ENCODE peak calls at places on chromosomes 11 and 22, in ten cellular contexts. V is transverse colon, Y is fibroblast of mammary gland, R is psoas muscle, L is HFF-Myc, O is fibroblast of lung, P is PC-9, F is epithelial cell of esophagus, Z is adrenal gland, E is neural crest cell. X is an unnamed sample.

GRCh38 chr11:95231881-95232605 is 1.0 kb upstream of the SESN3 start:
- DNase-seq in V (peak), Y (peak), R (peak), L (no peak), O (peak), P (no peak), F (peak), Z (peak), E (peak), X (peak)

GRCh38 chr11:119100246-119100959 is 1.2 kb downstream of the DPAGT1 start:
- DNase-seq in V (no peak), Y (peak), R (no peak), L (no peak), O (peak), P (peak), F (peak), Z (no peak), E (no peak), X (peak)

GRCh38 chr11:629237-629583 is 2.2 kb upstream of the SCT start:
- DNase-seq in V (no peak), Y (no peak), R (no peak), L (no peak), O (no peak), P (no peak), F (no peak), Z (no peak), E (no peak), X (no peak)

GRCh38 chr11:72190581-72191205 is 1.2 kb upstream of the FOLR1 start:
- DNase-seq in V (no peak), Y (no peak), R (no peak), L (no peak), O (no peak), P (no peak), F (no peak), Z (no peak), E (no peak), X (no peak)

GRCh38 chr11:27150098-27150497 is 109.5 kb downstream of the BBOX1 start:
- DNase-seq in V (no peak), Y (no peak), R (no peak), L (no peak), O (no peak), P (no peak), F (no peak), Z (no peak), E (no peak), X (no peak)

GRCh38 chr11:31768744-31769143 is 42.4 kb downstream of the PAX6 start:
- DNase-seq in V (no peak), Y (no peak), R (no peak), L (no peak), O (no peak), P (no peak), F (no peak), Z (no peak), E (no peak), X (no peak)

GRCh38 chr22:36331912-36332622 is 55.7 kb downstream of the MYH9 start:
- DNase-seq in V (peak), Y (peak), R (peak), L (peak), O (peak), P (peak), F (no peak), Z (peak), E (no peak), X (peak)

GRCh38 chr11:111624602-111625001 is 22.4 kb downstream of the SIK2 start:
- DNase-seq in V (no peak), Y (no peak), R (no peak), L (no peak), O (peak), P (peak), F (no peak), Z (no peak), E (no peak), X (peak)

GRCh38 chr11:108697872-108698473 is 33.1 kb downstream of the DDX10 start:
- DNase-seq in V (peak), Y (peak), R (peak), L (peak), O (peak), P (no peak), F (peak), Z (peak), E (peak), X (peak)

GRCh38 chr22:39663751-39664150 is 93.2 kb downstream of the CACNA1I start:
- DNase-seq in V (peak), Y (no peak), R (no peak), L (no peak), O (no peak), P (peak), F (no peak), Z (no peak), E (no peak), X (no peak)

GRCh38 chr22:48118654-48119053 is 1356.2 kb downstream of the TBC1D22A start:
- DNase-seq in V (no peak), Y (no peak), R (no peak), L (no peak), O (no peak), P (no peak), F (no peak), Z (no peak), E (no peak), X (no peak)

GRCh38 chr11:70050243-70050642 is 27.9 kb upstream of the ANO1 start:
- DNase-seq in V (no peak), Y (no peak), R (no peak), L (no peak), O (no peak), P (no peak), F (no peak), Z (no peak), E (no peak), X (no peak)

GRCh38 chr11:67631427-67631826 is 1.7 kb upstream of the NUDT8 start:
- DNase-seq in V (peak), Y (no peak), R (no peak), L (no peak), O (no peak), P (no peak), F (no peak), Z (no peak), E (no peak), X (no peak)

GRCh38 chr11:82889133-82890001 is 10.9 kb downstream of the PRCP start:
- DNase-seq in V (no peak), Y (peak), R (no peak), L (no peak), O (no peak), P (peak), F (no peak), Z (no peak), E (no peak), X (no peak)

GRCh38 chr11:22521226-22521625 is 104.4 kb downstream of the FANCF start:
- DNase-seq in V (no peak), Y (peak), R (no peak), L (peak), O (peak), P (no peak), F (peak), Z (no peak), E (no peak), X (peak)

GRCh38 chr11:18321622-18321990 is 334 bp downstream of the HPS5 start:
- DNase-seq in V (no peak), Y (no peak), R (no peak), L (no peak), O (no peak), P (no peak), F (no peak), Z (no peak), E (no peak), X (no peak)

GRCh38 chr11:64472593-64473455 is 113.9 kb downstream of the RPS6KA4 start:
- DNase-seq in V (no peak), Y (peak), R (no peak), L (no peak), O (no peak), P (no peak), F (no peak), Z (no peak), E (no peak), X (no peak)

GRCh38 chr11:105372214-105372613 is 232.6 kb upstream of the CARD18 start:
- DNase-seq in V (no peak), Y (no peak), R (no peak), L (no peak), O (no peak), P (no peak), F (peak), Z (no peak), E (no peak), X (no peak)

GRCh38 chr22:30424471-30425326 is 869 bp upstream of the MTFP1 start:
- DNase-seq in V (peak), Y (peak), R (no peak), L (no peak), O (no peak), P (no peak), F (peak), Z (no peak), E (peak), X (no peak)

GRCh38 chr11:102446606-102447005 is 6.0 kb downstream of the TMEM123 start:
- DNase-seq in V (no peak), Y (peak), R (no peak), L (no peak), O (peak), P (no peak), F (peak), Z (no peak), E (no peak), X (peak)

GRCh38 chr11:44285756-44286155 is 24.2 kb downstream of the ALX4 start:
- DNase-seq in V (no peak), Y (no peak), R (no peak), L (no peak), O (no peak), P (no peak), F (no peak), Z (no peak), E (no peak), X (no peak)

GRCh38 chr11:67285541-67286498 is 3.3 kb upstream of the ANKRD13D start:
- DNase-seq in V (no peak), Y (no peak), R (peak), L (no peak), O (no peak), P (no peak), F (no peak), Z (no peak), E (no peak), X (no peak)

GRCh38 chr22:48209473-48210271 is 1447.2 kb downstream of the TBC1D22A start:
- DNase-seq in V (no peak), Y (no peak), R (no peak), L (no peak), O (no peak), P (no peak), F (no peak), Z (no peak), E (no peak), X (no peak)

GRCh38 chr11:36501236-36501635 is 8.8 kb downstream of the TRAF6 start:
- DNase-seq in V (no peak), Y (no peak), R (no peak), L (no peak), O (no peak), P (no peak), F (no peak), Z (no peak), E (no peak), X (no peak)

GRCh38 chr11:128619540-128620305 is 32.4 kb upstream of the ETS1 start:
- DNase-seq in V (no peak), Y (no peak), R (no peak), L (no peak), O (no peak), P (no peak), F (no peak), Z (no peak), E (no peak), X (no peak)

GRCh38 chr11:64590763-64591221 is at the start of gene SLC22A12:
- DNase-seq in V (no peak), Y (no peak), R (no peak), L (no peak), O (no peak), P (no peak), F (no peak), Z (no peak), E (no peak), X (no peak)

GRCh38 chr22:20015971-20016733 is 471 bp downstream of the ARVCF start:
- DNase-seq in V (peak), Y (no peak), R (no peak), L (no peak), O (no peak), P (no peak), F (no peak), Z (no peak), E (peak), X (no peak)

GRCh38 chr11:113896156-113896879 is 8.3 kb upstream of the HTR3B start:
- DNase-seq in V (peak), Y (peak), R (no peak), L (no peak), O (peak), P (no peak), F (peak), Z (peak), E (peak), X (peak)

GRCh38 chr11:115759622-115760527 is 255.7 kb upstream of the CADM1 start:
- DNase-seq in V (peak), Y (no peak), R (peak), L (no peak), O (peak), P (no peak), F (no peak), Z (peak), E (peak), X (no peak)

GRCh38 chr11:95577716-95578460 is 211.7 kb downstream of the FAM76B start:
- DNase-seq in V (no peak), Y (peak), R (no peak), L (peak), O (peak), P (peak), F (peak), Z (no peak), E (no peak), X (peak)

GRCh38 chr11:132943325-132943736 is 589.0 kb downstream of the OPCML start:
- DNase-seq in V (no peak), Y (no peak), R (no peak), L (no peak), O (peak), P (no peak), F (no peak), Z (no peak), E (peak), X (peak)

GRCh38 chr11:44305643-44306468 is 4.1 kb downstream of the ALX4 start:
- DNase-seq in V (peak), Y (no peak), R (no peak), L (no peak), O (no peak), P (no peak), F (no peak), Z (no peak), E (no peak), X (no peak)

GRCh38 chr11:76212086-76213035 is 6.1 kb upstream of the WNT11 start:
- DNase-seq in V (no peak), Y (no peak), R (peak), L (no peak), O (no peak), P (no peak), F (no peak), Z (no peak), E (no peak), X (no peak)
- TF ChIP-seq CTCF in V (no peak), Y (no peak), R (no peak), L (no peak), O (no peak), P (no peak), F (no peak), Z (no peak), E (no peak), X (no peak)

DNA sequence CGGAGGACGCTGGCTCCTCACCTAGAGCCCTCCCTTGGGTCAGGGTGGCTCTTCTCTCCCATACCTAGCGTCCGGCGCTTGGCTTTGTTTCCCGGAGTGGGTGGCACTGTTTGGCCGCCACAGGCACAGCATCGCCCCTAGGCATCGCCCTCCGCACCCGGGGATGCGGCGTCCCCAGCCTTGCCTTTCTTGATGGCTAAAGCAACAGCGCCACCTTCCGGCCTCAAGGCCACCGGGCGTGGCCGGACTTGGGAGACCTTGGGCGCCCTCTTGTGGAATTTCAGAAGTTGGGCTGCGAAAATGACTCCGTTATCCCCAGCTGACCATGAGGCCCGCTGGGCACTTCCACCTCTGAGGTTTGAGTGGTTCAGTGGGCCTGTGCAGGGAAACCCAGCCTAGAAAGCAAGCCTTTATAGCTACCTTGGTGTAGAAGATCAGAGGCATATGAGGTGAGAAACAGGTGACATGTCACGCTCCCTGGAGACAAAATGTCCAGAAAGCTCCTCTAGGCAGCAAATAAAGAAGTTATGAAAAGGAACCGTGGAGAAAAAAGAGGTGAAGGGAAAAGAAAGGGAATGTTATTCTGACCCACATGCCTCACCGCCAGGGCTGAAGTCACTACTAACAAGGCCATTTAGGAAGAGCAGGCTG is 54.3 kb downstream of the SNX19 start:
- DNase-seq in V (peak), Y (peak), R (peak), L (peak), O (peak), P (peak), F (peak), Z (peak), E (peak), X (peak)
- TF ChIP-seq CTCF in V (peak), Y (peak), R (peak), L (peak), O (peak), P (peak), F (peak), Z (peak), E (peak), X (peak)

GRCh38 chr11:3825473-3826154 is 15.1 kb downstream of the RHOG start:
- DNase-seq in V (no peak), Y (no peak), R (no peak), L (no peak), O (no peak), P (no peak), F (no peak), Z (no peak), E (no peak), X (no peak)

GRCh38 chr11:3823762-3824506 is 15.6 kb downstream of the PGAP2 start:
- DNase-seq in V (no peak), Y (no peak), R (no peak), L (no peak), O (no peak), P (no peak), F (no peak), Z (no peak), E (no peak), X (no peak)

GRCh38 chr11:3823303-3823702 is 14.9 kb downstream of the PGAP2 start:
- DNase-seq in V (no peak), Y (peak), R (no peak), L (peak), O (peak), P (no peak), F (peak), Z (peak), E (no peak), X (peak)

GRCh38 chr11:3826721-3827120 is 14.0 kb downstream of the RHOG start:
- DNase-seq in V (no peak), Y (no peak), R (no peak), L (no peak), O (no peak), P (no peak), F (no peak), Z (no peak), E (no peak), X (no peak)

GRCh38 chr11:3824714-3825472 is 15.9 kb downstream of the RHOG start:
- DNase-seq in V (peak), Y (peak), R (peak), L (no peak), O (no peak), P (no peak), F (peak), Z (no peak), E (peak), X (no peak)
- TF ChIP-seq CTCF in V (peak), Y (peak), R (peak), L (peak), O (peak), P (peak), F (peak), Z (peak), E (peak), X (peak)

DNA sequence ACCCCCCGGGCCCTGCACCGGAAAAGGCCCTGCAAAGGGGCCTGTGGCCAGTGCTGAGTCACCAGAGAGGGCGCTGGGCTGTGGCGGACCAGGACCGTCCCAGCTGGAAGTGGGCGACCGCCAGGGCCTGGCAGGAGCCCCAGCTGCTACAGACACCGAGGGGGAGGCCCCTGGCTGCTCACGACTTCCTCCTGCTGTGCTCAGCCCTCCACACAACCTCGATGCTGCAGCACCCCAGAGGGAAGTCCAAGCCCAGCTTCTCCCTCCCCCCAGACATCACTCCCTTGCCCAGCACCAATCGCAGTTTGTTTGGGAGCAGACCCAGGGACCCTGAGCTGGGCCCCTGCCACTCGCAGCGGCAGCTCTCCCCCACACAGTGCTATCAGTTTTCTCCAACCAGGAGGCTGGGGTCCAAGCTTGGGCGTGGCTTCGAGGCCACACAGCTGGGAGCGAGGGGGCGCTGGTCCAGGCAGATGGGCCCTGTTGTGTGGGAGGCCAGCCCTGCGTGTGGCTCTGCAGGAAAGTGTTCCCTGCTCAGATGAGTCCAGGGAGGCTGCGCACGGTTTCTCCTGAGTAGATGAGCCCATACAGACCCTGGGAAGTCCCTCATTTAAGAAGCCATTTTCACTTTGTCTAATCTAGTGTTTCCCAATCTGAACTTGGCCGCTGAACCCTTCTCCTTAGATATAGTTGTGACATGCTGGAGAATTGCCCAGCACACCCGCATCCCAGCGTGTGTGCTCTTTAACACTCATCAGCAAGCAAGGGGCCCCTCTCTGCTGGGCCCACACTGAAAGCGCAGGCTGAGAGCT is 5.6 kb upstream of the SH3BP1 start:
- DNase-seq in V (peak), Y (peak), R (peak), L (peak), O (peak), P (no peak), F (no peak), Z (peak), E (peak), X (peak)
- TF ChIP-seq CTCF in V (no peak), Y (peak), R (no peak), L (peak), O (no peak), P (no peak), F (no peak), Z (no peak), E (no peak), X (peak)

DNA sequence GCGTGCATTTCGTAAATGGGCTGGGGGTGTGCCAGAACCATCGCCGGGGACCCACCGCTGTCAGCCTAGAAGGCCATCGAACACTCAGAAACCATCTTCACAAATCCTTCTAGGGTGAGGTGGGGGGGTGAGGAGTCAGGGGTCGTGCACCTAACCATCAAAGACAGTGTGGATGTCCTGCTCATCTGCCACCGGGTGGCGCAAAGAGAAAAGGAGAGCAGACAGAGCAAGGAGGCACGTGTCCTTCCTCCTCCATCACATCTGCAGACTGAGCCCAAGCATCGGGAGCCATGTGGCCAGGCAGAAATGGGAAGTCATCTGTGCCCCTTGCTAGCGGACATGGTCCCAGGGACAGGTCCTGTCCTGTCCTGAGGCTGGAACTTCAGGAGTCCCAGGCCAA is 61.9 kb upstream of the NUP50 start:
- DNase-seq in V (peak), Y (peak), R (peak), L (peak), O (peak), P (no peak), F (peak), Z (peak), E (peak), X (peak)
- TF ChIP-seq CTCF in V (peak), Y (peak), R (peak), L (peak), O (peak), P (no peak), F (peak), Z (peak), E (peak), X (peak)

GRCh38 chr11:68751331-68751856 is at the start of gene TESMIN:
- DNase-seq in V (peak), Y (peak), R (peak), L (peak), O (peak), P (peak), F (peak), Z (peak), E (peak), X (peak)
- TF ChIP-seq CTCF in V (no peak), Y (no peak), R (no peak), L (no peak), O (no peak), P (no peak), F (no peak), Z (no peak), E (no peak), X (no peak)